ENCODE peak calls at places on chromosomes 12 and 14, in nine cellular contexts. K, N, P, U, V, F, S, G and L are unnamed samples.
A peak's percentile ranks its signal among the peaks of the same experiment; 100 is the strongest.

GRCh38 chr12:115209230-115209629 is 525.3 kb upstream of the TBX3 start:
- DNase-seq in K (no peak), N (no peak), P (no peak), U (no peak), V (no peak), F (no peak), S (no peak), G (no peak), L (no peak)

GRCh38 chr14:99325591-99325990 is 53.6 kb upstream of the BCL11B start:
- DNase-seq in K (no peak), N (no peak), P (no peak), U (no peak), V (no peak), F (no peak), S (no peak), G (no peak), L (no peak)

GRCh38 chr12:118377005-118377890 is 893 bp downstream of the SUDS3 start:
- DNase-seq in K (no peak), N (no peak), P (peak; percentile 27), U (no peak), V (no peak), F (no peak), S (peak; percentile 38), G (peak; percentile 13), L (no peak)

GRCh38 chr12:89924191-89924590 is 215.6 kb upstream of the ATP2B1 start:
- DNase-seq in K (no peak), N (no peak), P (no peak), U (no peak), V (no peak), F (no peak), S (no peak), G (no peak), L (no peak)

GRCh38 chr12:32501835-32502333 is 102.5 kb downstream of the FGD4 start:
- DNase-seq in K (peak; percentile 22), N (peak; percentile 79), P (peak; percentile 65), U (no peak), V (no peak), F (peak; percentile 77), S (peak; percentile 89), G (no peak), L (no peak)

GRCh38 chr12:2548095-2548494 is 246.7 kb upstream of the FKBP4 start:
- DNase-seq in K (no peak), N (no peak), P (no peak), U (no peak), V (no peak), F (no peak), S (no peak), G (no peak), L (no peak)

GRCh38 chr12:130222519-130223255 is 60.4 kb downstream of the FZD10 start:
- DNase-seq in K (no peak), N (no peak), P (no peak), U (no peak), V (no peak), F (no peak), S (no peak), G (no peak), L (no peak)

GRCh38 chr14:73785336-73785833 is 66.2 kb upstream of the PTGR2 start:
- DNase-seq in K (peak; percentile 65), N (peak; percentile 86), P (peak; percentile 49), U (no peak), V (no peak), F (no peak), S (no peak), G (no peak), L (no peak)

GRCh38 chr14:21526672-21527319 is 650 bp upstream of the SALL2 start:
- DNase-seq in K (no peak), N (no peak), P (no peak), U (no peak), V (no peak), F (no peak), S (peak; percentile 64), G (no peak), L (no peak)

GRCh38 chr14:103008768-103009342 is 48.5 kb downstream of the CDC42BPB start:
- DNase-seq in K (no peak), N (peak; percentile 20), P (peak; percentile 24), U (no peak), V (no peak), F (no peak), S (no peak), G (no peak), L (no peak)

GRCh38 chr14:29805415-29806123 is 122.1 kb downstream of the PRKD1 start:
- DNase-seq in K (no peak), N (peak; percentile 96), P (peak; percentile 90), U (no peak), V (peak; percentile 32), F (no peak), S (peak; percentile 40), G (no peak), L (no peak)

GRCh38 chr12:49010092-49010668 is 8.4 kb downstream of the PRKAG1 start:
- DNase-seq in K (no peak), N (no peak), P (no peak), U (no peak), V (no peak), F (no peak), S (no peak), G (no peak), L (no peak)

GRCh38 chr12:57175428-57176138 is 28.2 kb upstream of the LRP1-AS start:
- DNase-seq in K (peak; percentile 93), N (peak; percentile 76), P (peak; percentile 95), U (peak; percentile 4), V (no peak), F (peak; percentile 55), S (peak; percentile 97), G (peak; percentile 36), L (peak; percentile 92)

GRCh38 chr12:18601962-18602361 is 135.8 kb downstream of the PLCZ1 start:
- DNase-seq in K (no peak), N (no peak), P (no peak), U (no peak), V (no peak), F (no peak), S (no peak), G (no peak), L (no peak)

GRCh38 chr12:90979019-90979418 is 24.0 kb upstream of the CCER1 start:
- DNase-seq in K (no peak), N (no peak), P (no peak), U (no peak), V (no peak), F (no peak), S (no peak), G (no peak), L (no peak)

GRCh38 chr12:117835113-117835512 is 133.7 kb downstream of the KSR2 start:
- DNase-seq in K (no peak), N (no peak), P (no peak), U (no peak), V (no peak), F (no peak), S (no peak), G (no peak), L (no peak)

GRCh38 chr12:122308811-122309210 is 42.5 kb upstream of the VPS33A start:
- DNase-seq in K (no peak), N (peak; percentile 22), P (no peak), U (no peak), V (no peak), F (no peak), S (no peak), G (no peak), L (no peak)

GRCh38 chr12:109696485-109697269 is 16.9 kb upstream of the FAM222A start:
- DNase-seq in K (no peak), N (peak; percentile 15), P (peak; percentile 24), U (no peak), V (no peak), F (no peak), S (no peak), G (no peak), L (no peak)

GRCh38 chr12:26571539-26571938 is 261.5 kb downstream of the ITPR2 start:
- DNase-seq in K (no peak), N (no peak), P (no peak), U (no peak), V (no peak), F (no peak), S (no peak), G (no peak), L (no peak)

GRCh38 chr14:57462551-57462950 is 31.1 kb downstream of the CCDC198 start:
- DNase-seq in K (no peak), N (no peak), P (peak; percentile 54), U (no peak), V (no peak), F (no peak), S (no peak), G (no peak), L (no peak)

GRCh38 chr12:82841379-82841778 is 154.7 kb downstream of the TMTC2 start:
- DNase-seq in K (no peak), N (no peak), P (no peak), U (no peak), V (no peak), F (no peak), S (no peak), G (no peak), L (no peak)

GRCh38 chr12:66061076-66061475 is 69.5 kb downstream of the LLPH start:
- DNase-seq in K (no peak), N (no peak), P (no peak), U (no peak), V (no peak), F (no peak), S (no peak), G (no peak), L (no peak)

GRCh38 chr12:48291511-48291910 is 59.2 kb downstream of the ZNF641 start:
- DNase-seq in K (no peak), N (no peak), P (peak; percentile 65), U (no peak), V (no peak), F (no peak), S (no peak), G (no peak), L (no peak)

GRCh38 chr12:6592087-6592486 is 15.1 kb downstream of the CHD4 start:
- DNase-seq in K (no peak), N (no peak), P (no peak), U (no peak), V (no peak), F (no peak), S (no peak), G (no peak), L (no peak)

GRCh38 chr14:75495882-75496281 is 26.4 kb upstream of the BATF start:
- DNase-seq in K (no peak), N (peak; percentile 15), P (no peak), U (no peak), V (no peak), F (no peak), S (no peak), G (no peak), L (no peak)

GRCh38 chr12:48901278-48901677 is 24.0 kb downstream of the FKBP11 start:
- DNase-seq in K (no peak), N (no peak), P (peak; percentile 52), U (no peak), V (no peak), F (no peak), S (no peak), G (no peak), L (no peak)

GRCh38 chr14:77102154-77102553 is 4.1 kb downstream of the CIPC start:
- DNase-seq in K (no peak), N (no peak), P (no peak), U (no peak), V (no peak), F (no peak), S (no peak), G (no peak), L (no peak)

GRCh38 chr12:113261847-113262470 is 40.7 kb downstream of the TPCN1 start:
- DNase-seq in K (no peak), N (no peak), P (no peak), U (no peak), V (no peak), F (no peak), S (no peak), G (peak; percentile 19), L (no peak)

GRCh38 chr12:28870839-28871440 is 278.1 kb upstream of the FAR2 start:
- DNase-seq in K (no peak), N (peak; percentile 20), P (peak; percentile 65), U (no peak), V (no peak), F (no peak), S (no peak), G (no peak), L (no peak)

GRCh38 chr12:123278150-123278627 is 6.5 kb upstream of the CDK2AP1 start:
- DNase-seq in K (no peak), N (no peak), P (peak; percentile 12), U (no peak), V (no peak), F (no peak), S (no peak), G (no peak), L (no peak)

GRCh38 chr12:23731035-23731434 is 218.4 kb downstream of the SOX5 start:
- DNase-seq in K (no peak), N (no peak), P (no peak), U (no peak), V (no peak), F (no peak), S (no peak), G (no peak), L (no peak)